ENCODE peak calls at places on chromosomes 16 and 17, in four cellular contexts. X is HCT116, H is K562, G is GM12878. F is an unnamed sample.

GRCh38 chr17:16814439-16814838 is 124.4 kb downstream of the CCDC144A start:
- DNase-seq in X (no peak), G (no peak), H (no peak), F (no peak)

GRCh38 chr16:55324491-55325447 is 766 bp downstream of the IRX6 start:
- DNase-seq in G (no peak), H (no peak), X (no peak), F (no peak)

GRCh38 chr16:5235119-5235518 is 137.5 kb upstream of the EEF2KMT start:
- DNase-seq in X (no peak), G (no peak), H (no peak), F (no peak)

GRCh38 chr17:66383353-66383752 is 80.9 kb downstream of the PRKCA start:
- DNase-seq in H (no peak), G (no peak), X (no peak), F (no peak)

GRCh38 chr16:17836868-17837602 is 366.3 kb upstream of the XYLT1 start:
- DNase-seq in X (peak), G (no peak), H (peak), F (peak)

GRCh38 chr16:22120440-22120839 is 28.1 kb downstream of the VWA3A start:
- DNase-seq in G (no peak), H (no peak), X (no peak), F (no peak)

GRCh38 chr16:66188786-66189725 is 177.4 kb upstream of the CDH5 start:
- DNase-seq in X (no peak), H (no peak), G (no peak), F (no peak)

GRCh38 chr17:66126231-66126630 is 65.7 kb downstream of the CEP112 start:
- DNase-seq in G (no peak), X (no peak), H (no peak), F (no peak)

GRCh38 chr16:86368261-86368660 is 142.1 kb upstream of the FOXF1 start:
- DNase-seq in G (no peak), X (no peak), H (no peak), F (no peak)

GRCh38 chr16:1330260-1330914 is 3.1 kb upstream of the BAIAP3 start:
- DNase-seq in H (peak), X (no peak), G (no peak), F (no peak)

GRCh38 chr17:17569691-17570090 is 21.8 kb downstream of the PEMT start:
- DNase-seq in G (no peak), H (no peak), X (no peak), F (no peak)

GRCh38 chr16:66194866-66195265 is 171.6 kb upstream of the CDH5 start:
- DNase-seq in G (no peak), H (no peak), X (no peak), F (no peak)

GRCh38 chr16:29686740-29687327 is 7.9 kb downstream of the QPRT start:
- DNase-seq in H (no peak), X (no peak), G (no peak), F (no peak)

GRCh38 chr16:72427786-72428480 is 256.0 kb upstream of the PMFBP1 start:
- DNase-seq in X (no peak), G (no peak), H (no peak), F (no peak)

GRCh38 chr17:39058524-39058923 is 91.3 kb upstream of the FBXO47 start:
- DNase-seq in G (no peak), X (no peak), H (no peak), F (no peak)

GRCh38 chr16:11386054-11386680 is 40.9 kb downstream of the RMI2 start:
- DNase-seq in G (no peak), H (no peak), X (no peak), F (no peak)

GRCh38 chr17:27579304-27579703 is 51.7 kb upstream of the LGALS9 start:
- DNase-seq in X (no peak), G (no peak), H (no peak), F (no peak)

DNA sequence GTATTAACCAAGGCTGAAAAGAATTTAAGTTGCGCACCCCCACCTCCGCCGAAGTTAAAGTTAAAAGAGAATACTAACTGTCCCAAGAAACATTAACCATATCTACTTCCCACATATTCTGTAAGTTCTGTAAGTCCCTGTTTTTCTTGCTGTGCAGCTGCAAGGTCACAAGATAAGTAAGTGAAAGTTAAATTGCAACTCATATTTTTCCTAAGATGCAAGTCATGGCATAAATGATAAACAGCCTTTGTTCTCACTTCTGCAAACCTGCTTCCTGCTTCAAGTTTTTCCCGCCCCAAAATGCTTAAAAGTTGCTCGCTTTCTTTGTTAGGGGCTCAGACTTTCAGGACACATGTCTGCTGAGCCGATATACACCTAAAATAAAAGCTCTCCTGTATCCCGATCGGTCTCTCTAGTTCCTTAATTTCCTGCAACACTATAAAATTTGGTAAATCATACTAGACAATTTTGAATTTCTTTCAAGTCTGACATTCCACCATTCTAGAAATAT is 32.6 kb upstream of the ABCA9 start:
- DNase-seq in H (peak), G (no peak), X (no peak), F (no peak)
- TF ChIP-seq JUND in H (peak), G (no peak), X (no peak), F (no peak)

GRCh38 chr17:76155988-76156661 is 15.1 kb upstream of the FOXJ1 start:
- DNase-seq in X (no peak), G (no peak), H (no peak), F (no peak)

GRCh38 chr17:76153640-76154039 is 12.6 kb upstream of the FOXJ1 start:
- DNase-seq in H (no peak), G (no peak), X (no peak), F (peak)

GRCh38 chr17:76154292-76154691 is 13.2 kb upstream of the FOXJ1 start:
- DNase-seq in X (no peak), G (no peak), H (no peak), F (no peak)

GRCh38 chr17:76156662-76156991 is 15.6 kb upstream of the FOXJ1 start:
- DNase-seq in H (no peak), X (no peak), G (no peak), F (no peak)

GRCh38 chr17:76154935-76155845 is 14.1 kb upstream of the FOXJ1 start:
- DNase-seq in H (no peak), X (no peak), G (no peak), F (no peak)
- TF ChIP-seq JUND in H (no peak), X (no peak), G (no peak), F (no peak)

GRCh38 chr17:65057520-65058075 is 1.1 kb upstream of the GNA13 start:
- DNase-seq in G (no peak), H (no peak), X (no peak), F (no peak)

GRCh38 chr17:65054602-65055001 is 1.9 kb downstream of the GNA13 start:
- DNase-seq in X (no peak), G (no peak), H (no peak), F (no peak)

GRCh38 chr17:65058151-65058550 is 1.6 kb upstream of the GNA13 start:
- DNase-seq in H (no peak), X (no peak), G (no peak), F (no peak)

GRCh38 chr17:65055280-65055707 is 1.2 kb downstream of the GNA13 start:
- DNase-seq in X (no peak), G (no peak), H (no peak), F (no peak)

DNA sequence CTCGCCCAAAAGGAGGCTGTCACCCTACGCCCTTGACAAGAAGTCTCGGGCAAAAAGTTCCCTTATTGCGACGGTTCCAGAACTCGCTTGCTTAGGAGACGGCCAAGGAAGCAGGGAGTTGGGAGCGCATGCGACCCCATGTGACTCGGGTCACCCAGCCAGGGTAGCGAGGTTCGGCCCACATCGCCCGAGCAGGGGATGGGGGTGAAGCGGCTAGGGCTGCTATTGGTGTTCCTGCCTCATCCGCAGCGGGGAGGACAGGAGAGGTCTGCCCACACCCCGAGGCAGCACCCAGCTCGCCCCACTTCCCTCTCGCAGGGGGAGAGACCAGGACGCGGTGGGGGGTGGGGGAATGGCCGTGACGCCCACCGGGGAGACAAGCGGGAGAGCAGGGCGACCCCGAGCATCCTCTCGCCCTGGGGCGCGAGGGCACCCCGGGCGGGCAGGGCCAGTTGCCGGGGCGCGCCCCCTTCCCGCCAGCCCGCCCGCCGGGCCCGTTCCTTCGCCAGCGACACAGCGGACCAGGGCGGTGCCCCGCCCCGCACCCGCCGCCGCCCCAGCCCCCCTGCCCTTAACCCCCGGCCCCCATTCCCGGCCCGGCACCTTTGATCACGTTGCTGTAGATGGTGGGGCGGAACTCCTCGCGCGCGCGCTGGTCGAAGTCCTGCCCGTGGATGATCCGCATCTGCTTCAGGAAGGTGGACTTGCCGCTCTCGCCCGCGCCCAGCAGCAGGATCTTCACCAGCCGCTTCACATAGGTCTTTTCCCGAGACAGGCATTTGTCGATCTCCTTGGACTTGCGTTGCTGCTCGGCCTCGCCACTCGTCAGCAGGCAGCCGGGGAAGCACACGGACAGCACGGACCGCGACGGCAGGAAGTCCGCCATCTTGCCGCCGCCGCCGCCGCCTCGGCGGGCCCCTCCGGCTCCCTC is 567 bp downstream of the GNA13 start:
- DNase-seq in H (peak), X (peak), G (no peak), F (peak)
- TF ChIP-seq JUND in H (no peak), X (no peak), G (no peak), F (no peak)

GRCh38 chr17:49775546-49776260 is 11.8 kb upstream of the FAM117A start:
- DNase-seq in G (no peak), X (no peak), H (no peak), F (no peak)

GRCh38 chr17:49779730-49780220 is 8.7 kb upstream of the KAT7 start:
- DNase-seq in G (no peak), H (peak), X (peak), F (no peak)

GRCh38 chr17:49777577-49777976 is 10.9 kb upstream of the KAT7 start:
- DNase-seq in H (no peak), G (no peak), X (no peak), F (no peak)

GRCh38 chr17:49776864-49777263 is 11.6 kb upstream of the KAT7 start:
- DNase-seq in H (no peak), X (no peak), G (no peak), F (no peak)
- TF ChIP-seq JUND in H (no peak), X (no peak), G (no peak), F (no peak)

DNA sequence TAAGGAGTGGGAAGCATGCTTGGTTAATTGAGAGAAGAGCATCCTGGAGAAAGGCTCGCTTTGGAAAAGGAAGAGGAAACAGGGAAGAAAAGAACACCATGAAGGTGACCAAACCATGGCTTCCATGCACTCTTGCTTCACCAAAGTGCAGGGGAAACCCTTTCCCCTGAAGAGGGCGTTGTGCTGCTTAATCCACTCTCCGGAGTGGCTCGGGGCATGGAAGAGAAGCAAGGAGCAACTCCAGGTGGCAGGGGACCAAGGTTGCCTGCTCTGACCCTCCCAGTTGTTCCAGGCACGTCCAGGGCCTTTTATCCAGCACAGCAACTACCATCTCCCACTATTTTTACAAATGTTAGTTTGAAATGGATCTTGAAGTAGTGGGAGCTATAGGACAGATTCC is 108.1 kb downstream of the STX8 start:
- DNase-seq in G (no peak), X (no peak), H (peak), F (no peak)
- TF ChIP-seq JUND in G (no peak), X (no peak), H (no peak), F (no peak)

GRCh38 chr17:50018909-50019308 is 23.9 kb upstream of the DLX3 start:
- DNase-seq in H (no peak), X (no peak), G (no peak), F (no peak)

GRCh38 chr17:50015146-50015545 is 20.1 kb upstream of the DLX3 start:
- DNase-seq in X (no peak), H (no peak), G (no peak), F (no peak)

GRCh38 chr17:50009282-50009681 is 14.3 kb upstream of the DLX3 start:
- DNase-seq in G (no peak), H (no peak), X (no peak), F (no peak)

GRCh38 chr17:50013079-50013478 is 18.1 kb upstream of the DLX3 start:
- DNase-seq in X (no peak), H (no peak), G (no peak), F (no peak)

GRCh38 chr17:50014471-50015088 is 19.6 kb upstream of the DLX3 start:
- DNase-seq in X (no peak), G (no peak), H (no peak), F (no peak)
- TF ChIP-seq JUND in X (no peak), G (no peak), H (no peak), F (no peak)

GRCh38 chr17:15432807-15433547 is 34.4 kb downstream of the CDRT4 start:
- DNase-seq in X (no peak), G (no peak), H (no peak), F (no peak)
- TF ChIP-seq JUND in X (no peak), G (no peak), H (no peak), F (no peak)

GRCh38 chr17:81379523-81379942 is 15.7 kb upstream of the BAHCC1 start:
- DNase-seq in G (no peak), H (peak), X (peak), F (peak)
- TF ChIP-seq JUND in G (no peak), H (no peak), X (no peak), F (no peak)

GRCh38 chr17:21283482-21284318 is 811 bp upstream of the MAP2K3 start:
- DNase-seq in H (no peak), G (no peak), X (peak), F (no peak)
- TF ChIP-seq JUND in H (no peak), G (no peak), X (no peak), F (no peak)